ENCODE peak calls at places on chromosomes 2 and 18, in nine cellular contexts. H, Q, G, T, N, P, B, Z and E are unnamed samples.

GRCh38 chr2:69384618-69385081 is 2.4 kb downstream of the GFPT1 start:
- DNase-seq in H (no peak), Q (no peak), G (no peak), T (no peak), N (no peak), P (no peak), B (no peak), Z (no peak), E (no peak)

GRCh38 chr2:26068602-26069298 is 34.9 kb downstream of the RAB10 start:
- DNase-seq in H (no peak), Q (peak; percentile 53), G (no peak), T (no peak), N (peak; percentile 91), P (peak; percentile 59), B (no peak), Z (no peak), E (peak; percentile 24)

GRCh38 chr18:26436176-26437031 is 111.9 kb downstream of the KCTD1 start:
- DNase-seq in H (no peak), Q (no peak), G (no peak), T (no peak), N (no peak), P (no peak), B (no peak), Z (no peak), E (no peak)

GRCh38 chr18:75044791-75045190 is 164.1 kb downstream of the PTGR3 start:
- DNase-seq in H (no peak), Q (no peak), G (no peak), T (no peak), N (no peak), P (no peak), B (no peak), Z (no peak), E (no peak)

GRCh38 chr18:34738173-34738894 is 28.2 kb downstream of the DTNA start:
- DNase-seq in H (no peak), Q (no peak), G (no peak), T (no peak), N (no peak), P (no peak), B (no peak), Z (no peak), E (no peak)

GRCh38 chr18:22980394-22980793 is 47.3 kb downstream of the RBBP8 start:
- DNase-seq in H (no peak), Q (no peak), G (no peak), T (no peak), N (no peak), P (no peak), B (no peak), Z (no peak), E (no peak)

GRCh38 chr18:43893001-43893637 is 615.8 kb upstream of the SYT4 start:
- DNase-seq in H (no peak), Q (no peak), G (no peak), T (no peak), N (no peak), P (no peak), B (no peak), Z (no peak), E (no peak)

GRCh38 chr2:234964631-234965461 is 13.0 kb downstream of the SH3BP4 start:
- DNase-seq in H (no peak), Q (no peak), G (no peak), T (no peak), N (no peak), P (no peak), B (no peak), Z (no peak), E (no peak)

GRCh38 chr2:240392084-240392947 is 43.1 kb upstream of the GPC1 start:
- DNase-seq in H (no peak), Q (no peak), G (no peak), T (no peak), N (no peak), P (no peak), B (no peak), Z (no peak), E (no peak)

GRCh38 chr2:38202713-38203454 is 126.9 kb upstream of the CYP1B1 start:
- DNase-seq in H (no peak), Q (no peak), G (no peak), T (no peak), N (no peak), P (no peak), B (no peak), Z (no peak), E (no peak)

GRCh38 chr2:235594041-235594440 is 100.2 kb downstream of the AGAP1 start:
- DNase-seq in H (peak; percentile 76), Q (no peak), G (no peak), T (no peak), N (peak; percentile 28), P (no peak), B (no peak), Z (no peak), E (peak; percentile 62)

GRCh38 chr2:168559187-168559586 is 103.1 kb downstream of the CERS6 start:
- DNase-seq in H (no peak), Q (no peak), G (no peak), T (no peak), N (no peak), P (no peak), B (no peak), Z (no peak), E (no peak)

GRCh38 chr2:42048318-42049251 is 764 bp downstream of the PKDCC start:
- DNase-seq in H (no peak), Q (no peak), G (no peak), T (no peak), N (no peak), P (no peak), B (no peak), Z (no peak), E (no peak)

GRCh38 chr2:212905640-212906201 is 245.7 kb downstream of the IKZF2 start:
- DNase-seq in H (no peak), Q (no peak), G (no peak), T (no peak), N (no peak), P (no peak), B (no peak), Z (no peak), E (no peak)

GRCh38 chr2:52613064-52613463 is 1154.5 kb upstream of the CHAC2 start:
- DNase-seq in H (no peak), Q (no peak), G (no peak), T (no peak), N (no peak), P (no peak), B (no peak), Z (no peak), E (no peak)

GRCh38 chr2:146814971-146815370 is 1029.9 kb upstream of the ACVR2A start:
- DNase-seq in H (no peak), Q (no peak), G (no peak), T (no peak), N (no peak), P (no peak), B (no peak), Z (no peak), E (no peak)

GRCh38 chr2:39107156-39107555 is 13.7 kb downstream of the SOS1 start:
- DNase-seq in H (peak; percentile 8), Q (no peak), G (no peak), T (no peak), N (no peak), P (no peak), B (no peak), Z (no peak), E (peak; percentile 46)

GRCh38 chr2:238582159-238582558 is 155.4 kb downstream of the ASB1 start:
- DNase-seq in H (no peak), Q (no peak), G (no peak), T (no peak), N (no peak), P (no peak), B (no peak), Z (no peak), E (no peak)

GRCh38 chr2:134574610-134575332 is 144.0 kb downstream of the TMEM163 start:
- DNase-seq in H (no peak), Q (no peak), G (no peak), T (no peak), N (no peak), P (no peak), B (no peak), Z (no peak), E (no peak)

GRCh38 chr18:13447621-13448020 is 229.1 kb downstream of the LDLRAD4 start:
- DNase-seq in H (peak; percentile 37), Q (no peak), G (no peak), T (no peak), N (no peak), P (no peak), B (no peak), Z (no peak), E (no peak)

GRCh38 chr2:153819056-153819455 is 52.7 kb upstream of the GALNT13 start:
- DNase-seq in H (no peak), Q (no peak), G (no peak), T (no peak), N (no peak), P (no peak), B (no peak), Z (no peak), E (no peak)

GRCh38 chr18:74598350-74599001 is 806 bp downstream of the ZNF407 start:
- DNase-seq in H (peak; percentile 26), Q (peak; percentile 64), G (peak; percentile 52), T (peak; percentile 52), N (peak; percentile 66), P (peak; percentile 70), B (peak; percentile 39), Z (no peak), E (no peak)

GRCh38 chr2:219362524-219363164 is 25.1 kb downstream of the DNPEP start:
- DNase-seq in H (no peak), Q (no peak), G (no peak), T (no peak), N (peak; percentile 35), P (no peak), B (no peak), Z (peak; percentile 22), E (no peak)

GRCh38 chr2:26692814-26693286 is 328 bp downstream of the KCNK3 start:
- DNase-seq in H (no peak), Q (no peak), G (peak; percentile 3), T (no peak), N (no peak), P (no peak), B (no peak), Z (no peak), E (peak; percentile 38)

GRCh38 chr2:60152226-60152833 is 401.1 kb downstream of the BCL11A start:
- DNase-seq in H (no peak), Q (no peak), G (no peak), T (no peak), N (peak; percentile 22), P (no peak), B (no peak), Z (no peak), E (no peak)

GRCh38 chr2:46377666-46378560 is 80.7 kb downstream of the EPAS1 start:
- DNase-seq in H (no peak), Q (no peak), G (no peak), T (no peak), N (no peak), P (no peak), B (no peak), Z (no peak), E (no peak)

GRCh38 chr2:67561411-67561965 is 164.4 kb downstream of the ETAA1 start:
- DNase-seq in H (no peak), Q (no peak), G (no peak), T (no peak), N (no peak), P (no peak), B (no peak), Z (no peak), E (no peak)

GRCh38 chr18:30486856-30487255 is 555.7 kb downstream of the DSC3 start:
- DNase-seq in H (no peak), Q (no peak), G (no peak), T (no peak), N (no peak), P (no peak), B (no peak), Z (no peak), E (no peak)

GRCh38 chr2:16587629-16588028 is 78.0 kb downstream of the CYRIA start:
- DNase-seq in H (no peak), Q (no peak), G (no peak), T (no peak), N (no peak), P (no peak), B (no peak), Z (no peak), E (no peak)